ENCODE peak calls at places on chromosomes 6 and 20, in six cellular contexts. G is neural crest cell, N is AG04450, M is tibial nerve, F is brain microvascular endothelial cell, W is H9. R is an unnamed sample.

GRCh38 chr6:157821342-157822033 is 1.6 kb upstream of the SNX9 start:
- DNase-seq in W (no peak), M (no peak), F (no peak), G (no peak), N (no peak), R (no peak)

GRCh38 chr6:142058216-142058925 is 74.4 kb upstream of the GJE1 start:
- DNase-seq in M (no peak), W (no peak), F (no peak), G (no peak), N (no peak), R (no peak)

GRCh38 chr6:56843476-56844349 is 111.2 kb upstream of the BEND6 start:
- DNase-seq in W (peak), F (peak), M (peak), N (no peak), G (peak), R (peak)

GRCh38 chr20:57895161-57895855 is 185.5 kb upstream of the PMEPA1 start:
- DNase-seq in F (no peak), G (no peak), W (no peak), N (no peak), M (no peak), R (no peak)

GRCh38 chr20:1844723-1845523 is 50.3 kb upstream of the SIRPA start:
- DNase-seq in F (peak), G (no peak), W (no peak), N (peak), M (peak), R (no peak)

GRCh38 chr6:11761744-11762620 is 16.6 kb downstream of the ADTRP start:
- DNase-seq in M (no peak), N (no peak), W (no peak), G (no peak), F (no peak), R (no peak)

GRCh38 chr6:6546318-6547110 is 42.0 kb upstream of the LY86 start:
- DNase-seq in W (peak), G (peak), N (no peak), M (peak), F (no peak), R (peak)

GRCh38 chr6:79694623-79695311 is 63.6 kb downstream of the SH3BGRL2 start:
- DNase-seq in N (no peak), F (no peak), G (no peak), W (no peak), M (no peak), R (no peak)

GRCh38 chr6:85490516-85491248 is 40.8 kb downstream of the NT5E start:
- DNase-seq in F (no peak), N (no peak), M (no peak), G (no peak), W (no peak), R (no peak)

GRCh38 chr6:135222623-135223022 is 41.5 kb downstream of the MYB start:
- DNase-seq in M (no peak), W (no peak), F (no peak), N (no peak), G (no peak), R (no peak)

GRCh38 chr6:16334671-16335070 is 96.3 kb downstream of the GMPR start:
- DNase-seq in W (no peak), F (peak), N (peak), M (peak), G (no peak), R (no peak)

GRCh38 chr20:58551631-58552030 is 36.4 kb upstream of the APCDD1L start:
- DNase-seq in M (no peak), W (peak), G (no peak), F (no peak), N (no peak), R (no peak)

GRCh38 chr6:115634899-115635298 is 425.8 kb downstream of the FRK start:
- DNase-seq in W (no peak), N (no peak), F (no peak), M (no peak), G (no peak), R (no peak)

GRCh38 chr20:48983423-48984400 is 62.2 kb downstream of the ARFGEF2 start:
- DNase-seq in F (peak), G (no peak), N (peak), W (no peak), M (no peak), R (no peak)

GRCh38 chr20:48820649-48820973 is 7.2 kb downstream of the PREX1 start:
- DNase-seq in W (no peak), F (no peak), G (no peak), M (no peak), N (no peak), R (no peak)

GRCh38 chr20:1588166-1588868 is 30.8 kb upstream of the SIRPD start:
- DNase-seq in W (no peak), F (no peak), N (no peak), G (no peak), M (no peak), R (no peak)

GRCh38 chr6:50457351-50457750 is 256.0 kb upstream of the TFAP2D start:
- DNase-seq in W (no peak), M (no peak), F (no peak), N (no peak), G (no peak), R (no peak)

GRCh38 chr6:28803337-28803709 is 120.5 kb downstream of the TRIM27 start:
- DNase-seq in W (no peak), N (no peak), F (no peak), M (no peak), G (no peak), R (no peak)

GRCh38 chr6:153852034-153852433 is 187.0 kb upstream of the OPRM1 start:
- DNase-seq in W (no peak), M (no peak), G (no peak), F (no peak), N (no peak), R (no peak)

GRCh38 chr6:11297376-11297729 is 64.9 kb upstream of the NEDD9 start:
- DNase-seq in N (no peak), W (no peak), M (no peak), G (no peak), F (no peak), R (no peak)

GRCh38 chr6:37624606-37625574 is 72.8 kb downstream of the MDGA1 start:
- DNase-seq in M (no peak), G (no peak), W (no peak), F (no peak), N (no peak), R (no peak)

GRCh38 chr20:44714701-44715494 is at the start of gene CCN5:
- DNase-seq in G (no peak), F (peak), N (no peak), M (peak), W (no peak), R (no peak)

GRCh38 chr6:153058291-153058690 is 55.8 kb upstream of the MTRF1L start:
- DNase-seq in M (no peak), W (no peak), F (no peak), N (no peak), G (no peak), R (no peak)

GRCh38 chr6:75044846-75045245 is 161.0 kb downstream of the COL12A1 start:
- DNase-seq in N (no peak), F (no peak), M (no peak), G (no peak), W (no peak), R (no peak)

GRCh38 chr6:166244353-166245045 is 63.7 kb downstream of the PRR18 start:
- DNase-seq in N (no peak), F (no peak), W (no peak), G (no peak), M (no peak), R (no peak)

GRCh38 chr6:138520463-138520862 is 21.2 kb upstream of the NHSL1 start:
- DNase-seq in N (no peak), G (no peak), M (no peak), F (no peak), W (no peak), R (no peak)

GRCh38 chr6:109304284-109305015 is 77.8 kb downstream of the CD164 start:
- DNase-seq in W (no peak), G (no peak), M (no peak), N (no peak), F (no peak), R (no peak)

GRCh38 chr6:163789199-163789810 is 374.8 kb downstream of the QKI start:
- DNase-seq in W (no peak), F (no peak), N (no peak), M (no peak), G (no peak), R (no peak)

GRCh38 chr6:19851273-19852089 is 14.3 kb downstream of the ID4 start:
- DNase-seq in M (peak), N (peak), G (peak), W (peak), F (peak), R (no peak)

GRCh38 chr20:4086771-4087677 is 71.7 kb upstream of the RNF24 start:
- DNase-seq in G (no peak), M (no peak), W (peak), N (no peak), F (no peak), R (no peak)

GRCh38 chr6:12147557-12148316 is 135.6 kb downstream of the HIVEP1 start:
- DNase-seq in G (no peak), N (no peak), W (no peak), F (no peak), M (no peak), R (no peak)

GRCh38 chr6:131954099-131954774 is 3.1 kb upstream of the CCN2 start:
- DNase-seq in G (no peak), F (peak), M (no peak), N (no peak), W (no peak), R (no peak)

GRCh38 chr20:51318058-51318960 is 224.2 kb downstream of the NFATC2 start:
- DNase-seq in W (peak), G (peak), N (no peak), M (no peak), F (peak), R (peak)

GRCh38 chr6:157714153-157714490 is 108.9 kb upstream of the SNX9 start:
- DNase-seq in F (no peak), W (no peak), N (no peak), G (no peak), M (no peak), R (no peak)

GRCh38 chr6:139981066-139981624 is 606.7 kb upstream of the CITED2 start:
- DNase-seq in G (no peak), N (no peak), M (no peak), F (no peak), W (no peak), R (no peak)

GRCh38 chr20:8094845-8095244 is 37.2 kb upstream of the PLCB1 start:
- DNase-seq in G (no peak), M (no peak), F (peak), W (no peak), N (no peak), R (no peak)

GRCh38 chr6:163983601-163984445 is 569.3 kb downstream of the QKI start:
- DNase-seq in F (no peak), N (no peak), M (no peak), G (no peak), W (no peak), R (no peak)

GRCh38 chr6:121600389-121601233 is 165.2 kb downstream of the GJA1 start:
- DNase-seq in M (no peak), W (no peak), G (no peak), F (no peak), N (no peak), R (no peak)

GRCh38 chr6:64439274-64439673 is 803.7 kb downstream of the PHF3 start:
- DNase-seq in N (no peak), M (no peak), W (no peak), G (no peak), F (no peak), R (no peak)

DNA sequence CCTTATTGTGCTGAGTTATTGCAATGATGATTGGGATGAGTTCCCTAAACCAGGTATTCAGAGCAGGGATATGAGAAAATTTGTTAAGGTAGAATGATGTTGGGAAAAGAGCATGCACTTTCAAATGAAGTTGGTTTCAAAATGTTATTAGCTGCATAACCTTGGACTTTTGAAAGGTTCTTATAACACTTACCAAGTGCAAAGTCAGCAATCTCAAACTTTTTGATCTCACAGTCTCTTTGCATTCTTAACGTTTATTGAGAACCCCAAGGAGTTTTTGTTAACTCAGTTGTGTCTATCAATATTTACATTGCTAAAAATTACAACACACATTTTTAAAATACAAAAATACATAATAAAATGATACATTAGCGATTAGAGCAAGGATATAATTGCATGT is 802.4 kb downstream of the PHF3 start:
- DNase-seq in M (no peak), F (no peak), G (no peak), N (no peak), W (no peak), R (no peak)
- TF ChIP-seq CTCF in M (no peak), F (no peak), G (no peak), N (no peak), W (no peak), R (no peak)

DNA sequence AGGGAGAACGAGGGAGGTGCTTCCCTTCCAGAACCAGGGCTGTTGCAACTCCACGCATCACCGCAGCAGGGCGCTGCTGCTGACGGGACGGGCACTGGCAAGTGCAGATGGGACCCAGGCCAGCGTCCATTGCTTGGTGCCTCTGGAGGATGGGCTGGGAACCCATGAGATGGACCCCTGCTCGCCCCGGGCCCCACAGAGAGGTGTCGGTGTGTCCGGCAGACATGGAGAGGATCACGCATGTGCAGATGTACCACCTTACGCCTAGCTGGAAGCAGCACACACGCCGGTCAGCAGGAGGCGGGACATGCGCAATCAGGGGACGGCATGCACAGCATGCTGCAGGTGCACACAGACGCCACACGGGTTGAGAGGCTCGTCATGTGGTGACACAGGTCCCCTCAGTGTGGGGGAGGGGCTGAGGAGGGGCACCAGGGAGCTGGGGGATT is 5.7 kb downstream of the CABLES2 start:
- DNase-seq in N (no peak), G (no peak), M (no peak), F (no peak), W (peak), R (no peak)
- TF ChIP-seq CTCF in N (no peak), G (peak), M (no peak), F (peak), W (peak), R (peak)

GRCh38 chr20:40111282-40111681 is 577.8 kb downstream of the MAFB start:
- DNase-seq in G (no peak), F (no peak), M (no peak), W (no peak), N (no peak), R (no peak)

GRCh38 chr20:40108321-40108720 is 580.7 kb downstream of the MAFB start:
- DNase-seq in N (no peak), W (no peak), G (no peak), M (peak), F (no peak), R (no peak)

DNA sequence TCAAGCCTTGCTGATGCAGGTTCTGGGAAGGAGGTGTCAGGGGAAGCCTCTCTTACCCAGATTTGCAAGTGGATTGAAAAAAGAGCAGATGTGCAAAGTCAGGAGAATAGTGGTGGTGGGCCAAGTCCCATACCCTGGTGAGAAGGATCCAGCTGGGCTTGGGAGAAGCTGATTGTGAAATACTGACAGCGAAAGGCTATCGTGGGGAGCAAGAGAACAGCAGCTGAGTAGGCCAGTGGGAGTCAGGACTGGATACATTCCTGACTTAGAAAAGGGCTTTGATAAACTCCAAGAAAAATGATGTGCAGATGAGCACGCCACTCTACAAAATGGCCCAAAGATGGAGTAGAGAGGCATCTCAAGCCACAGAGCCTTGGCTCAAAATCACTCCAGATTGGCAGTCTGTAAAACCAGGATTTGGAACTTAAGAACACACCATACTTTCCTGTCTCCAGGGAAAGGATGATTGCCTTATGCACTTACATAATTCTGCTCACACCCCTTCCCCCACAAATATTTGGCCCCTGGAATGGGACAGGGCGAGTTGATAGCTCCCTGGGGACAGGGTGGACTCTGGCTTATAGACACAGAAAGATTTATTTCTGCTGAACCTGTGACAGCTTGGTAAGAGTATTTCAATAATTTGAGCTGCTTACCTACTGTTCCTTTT is 578.7 kb downstream of the MAFB start:
- DNase-seq in W (no peak), M (peak), G (no peak), N (no peak), F (no peak), R (no peak)
- TF ChIP-seq CTCF in W (no peak), M (peak), G (no peak), N (no peak), F (no peak), R (no peak)

GRCh38 chr20:10171864-10172751 is 46.5 kb upstream of the SNAP25 start:
- DNase-seq in F (peak), G (peak), W (peak), N (no peak), M (no peak), R (peak)
- TF ChIP-seq CTCF in F (no peak), G (peak), W (no peak), N (no peak), M (no peak), R (no peak)

GRCh38 chr20:64056889-64057627 is 5.9 kb upstream of the TCEA2 start:
- DNase-seq in G (no peak), W (no peak), N (no peak), M (no peak), F (no peak), R (no peak)
- TF ChIP-seq CTCF in G (no peak), W (no peak), N (no peak), M (no peak), F (no peak), R (no peak)

DNA sequence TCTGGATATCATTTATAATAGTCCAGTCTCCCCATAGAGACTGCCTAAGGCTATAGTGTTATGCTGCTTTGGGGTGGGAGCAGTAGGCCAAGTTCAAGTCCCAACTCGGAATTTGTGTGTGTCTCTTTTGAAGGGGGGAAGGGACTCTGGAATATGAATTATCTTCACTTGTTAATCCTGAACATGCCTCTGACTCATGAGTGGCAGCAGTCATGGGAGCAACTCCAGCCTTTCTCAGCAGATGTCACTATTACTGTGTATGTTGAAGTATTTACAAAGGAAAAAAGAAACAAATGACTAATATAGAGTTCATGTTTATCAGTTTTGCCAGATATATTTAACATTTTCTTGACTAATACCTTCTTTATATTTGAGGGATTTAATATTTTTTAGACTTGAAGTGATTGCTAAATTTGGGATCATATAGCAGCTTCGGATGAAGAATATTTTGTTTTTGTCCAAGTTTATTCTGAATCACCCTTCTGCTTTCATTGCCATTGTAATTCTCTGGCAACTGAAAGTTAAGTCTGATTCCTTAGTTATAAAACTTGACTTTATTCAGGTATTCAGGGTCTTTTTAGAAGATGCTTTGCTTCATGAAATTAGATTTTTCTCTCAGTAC is 23.4 kb downstream of the FAM217A start:
- DNase-seq in F (peak), G (no peak), W (no peak), N (peak), M (peak), R (no peak)
- TF ChIP-seq CTCF in F (peak), G (peak), W (peak), N (peak), M (peak), R (no peak)

GRCh38 chr6:52360601-52361346 is 1.2 kb upstream of the PAQR8 start:
- DNase-seq in F (no peak), G (no peak), N (no peak), M (no peak), W (no peak), R (no peak)
- TF ChIP-seq CTCF in F (no peak), G (no peak), N (no peak), M (no peak), W (no peak), R (no peak)

DNA sequence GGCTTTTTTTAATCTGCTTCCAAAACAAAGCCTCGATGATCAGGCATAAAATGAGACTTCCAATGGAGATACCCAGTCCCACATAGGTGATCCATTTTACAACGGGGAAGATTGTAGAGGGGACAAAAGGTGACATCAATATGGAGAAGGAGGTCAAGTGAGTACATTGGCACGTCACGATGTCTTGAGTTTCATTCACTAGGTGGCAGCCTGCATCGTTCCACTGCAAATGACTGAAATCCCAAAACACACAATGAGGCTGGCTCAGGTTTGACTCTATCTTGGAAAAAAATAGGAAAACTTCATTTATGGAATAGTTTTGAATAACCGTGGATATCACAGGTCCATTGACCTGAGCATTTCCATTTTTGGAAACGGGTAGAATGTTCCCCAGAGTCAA is 32.5 kb downstream of the ADGRF1 start:
- DNase-seq in N (no peak), M (no peak), G (no peak), W (no peak), F (no peak), R (no peak)
- TF ChIP-seq CTCF in N (no peak), M (no peak), G (no peak), W (peak), F (no peak), R (no peak)

DNA sequence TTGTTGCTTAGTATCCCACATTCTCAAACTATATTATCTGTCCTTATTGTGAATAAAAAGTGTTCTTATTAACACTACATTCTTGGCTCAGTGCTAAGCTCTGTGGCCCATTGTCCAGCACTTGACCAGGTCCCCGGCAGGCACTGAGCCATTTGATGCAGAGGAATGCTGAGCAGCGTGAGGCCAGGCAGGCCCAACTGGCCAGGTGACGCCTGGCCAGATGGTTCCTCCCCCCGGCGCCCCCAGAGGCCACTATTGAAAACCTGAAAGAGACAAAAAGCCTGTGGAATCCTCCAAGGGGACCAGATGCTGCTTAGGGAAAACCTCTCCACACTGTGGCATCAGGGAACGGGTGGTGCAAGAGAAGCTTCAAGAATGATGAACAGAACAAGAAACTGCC is 597.5 kb upstream of the JAG1 start:
- DNase-seq in W (peak), M (no peak), G (no peak), N (no peak), F (no peak), R (peak)
- TF ChIP-seq CTCF in W (peak), M (no peak), G (peak), N (no peak), F (peak), R (peak)

R was measured in glutamatergic neuron.